ENCODE peak calls at places on chromosomes 5 and 9, in six cellular contexts. One of them, this sample, is unnamed.

GRCh38 chr9:71036501-71036900 is 84.9 kb downstream of the TRPM3 start:
- DNase-seq in osteocyte: no peak
- DNase-seq in astrocyte of the spinal cord: peak; percentile 58
- DNase-seq in prostate gland: no peak
- DNase-seq in breast epithelium: no peak
- DNase-seq in lower lobe of right lung: no peak
- DNase-seq in this sample: no peak

GRCh38 chr9:121604242-121604641 is 47.2 kb upstream of the DAB2IP start:
- DNase-seq in astrocyte of the spinal cord: no peak
- DNase-seq in prostate gland: no peak
- DNase-seq in breast epithelium: no peak
- DNase-seq in osteocyte: no peak
- DNase-seq in lower lobe of right lung: peak; percentile 56
- DNase-seq in this sample: peak; percentile 70

GRCh38 chr5:155004138-155004744 is 9.3 kb upstream of the KIF4B start:
- DNase-seq in astrocyte of the spinal cord: no peak
- DNase-seq in breast epithelium: no peak
- DNase-seq in lower lobe of right lung: no peak
- DNase-seq in osteocyte: no peak
- DNase-seq in prostate gland: no peak
- DNase-seq in this sample: no peak

GRCh38 chr5:169805527-169805934 is 168.5 kb downstream of the DOCK2 start:
- DNase-seq in osteocyte: no peak
- DNase-seq in breast epithelium: no peak
- DNase-seq in astrocyte of the spinal cord: no peak
- DNase-seq in lower lobe of right lung: no peak
- DNase-seq in prostate gland: no peak
- DNase-seq in this sample: no peak

GRCh38 chr9:18346761-18347160 is 127.2 kb upstream of the ADAMTSL1 start:
- DNase-seq in osteocyte: no peak
- DNase-seq in breast epithelium: no peak
- DNase-seq in astrocyte of the spinal cord: no peak
- DNase-seq in prostate gland: no peak
- DNase-seq in lower lobe of right lung: no peak
- DNase-seq in this sample: no peak

GRCh38 chr9:127225747-127226646 is 38.6 kb upstream of the GARNL3 start:
- DNase-seq in breast epithelium: no peak
- DNase-seq in astrocyte of the spinal cord: no peak
- DNase-seq in prostate gland: no peak
- DNase-seq in osteocyte: no peak
- DNase-seq in lower lobe of right lung: no peak
- DNase-seq in this sample: no peak

GRCh38 chr9:122213589-122214413 is 15.0 kb downstream of the LHX6 start:
- DNase-seq in breast epithelium: no peak
- DNase-seq in astrocyte of the spinal cord: no peak
- DNase-seq in prostate gland: no peak
- DNase-seq in osteocyte: no peak
- DNase-seq in lower lobe of right lung: no peak
- DNase-seq in this sample: no peak

GRCh38 chr9:127154390-127155191 is 32.2 kb upstream of the ANGPTL2 start:
- DNase-seq in lower lobe of right lung: peak; percentile 75
- DNase-seq in prostate gland: no peak
- DNase-seq in breast epithelium: no peak
- DNase-seq in astrocyte of the spinal cord: peak; percentile 95
- DNase-seq in osteocyte: peak; percentile 70
- DNase-seq in this sample: no peak

GRCh38 chr5:172377856-172378255 is 76.5 kb downstream of the SH3PXD2B start:
- DNase-seq in breast epithelium: no peak
- DNase-seq in astrocyte of the spinal cord: no peak
- DNase-seq in prostate gland: no peak
- DNase-seq in osteocyte: no peak
- DNase-seq in lower lobe of right lung: no peak
- DNase-seq in this sample: no peak

GRCh38 chr5:178306430-178307225 is 74.0 kb upstream of the PHYKPL start:
- DNase-seq in breast epithelium: peak; percentile 34
- DNase-seq in astrocyte of the spinal cord: no peak
- DNase-seq in prostate gland: no peak
- DNase-seq in osteocyte: no peak
- DNase-seq in lower lobe of right lung: peak; percentile 28
- DNase-seq in this sample: peak; percentile 40

GRCh38 chr5:120630550-120630949 is 166.4 kb downstream of the PRR16 start:
- DNase-seq in lower lobe of right lung: no peak
- DNase-seq in osteocyte: no peak
- DNase-seq in breast epithelium: no peak
- DNase-seq in prostate gland: no peak
- DNase-seq in astrocyte of the spinal cord: no peak
- DNase-seq in this sample: no peak

GRCh38 chr9:6945871-6946270 is 188.1 kb downstream of the KDM4C start:
- DNase-seq in osteocyte: no peak
- DNase-seq in breast epithelium: no peak
- DNase-seq in lower lobe of right lung: no peak
- DNase-seq in astrocyte of the spinal cord: no peak
- DNase-seq in prostate gland: no peak
- DNase-seq in this sample: no peak

GRCh38 chr5:61809651-61810050 is 477.6 kb downstream of the ZSWIM6 start:
- DNase-seq in osteocyte: no peak
- DNase-seq in breast epithelium: peak; percentile 56
- DNase-seq in prostate gland: peak; percentile 81
- DNase-seq in lower lobe of right lung: no peak
- DNase-seq in astrocyte of the spinal cord: no peak
- DNase-seq in this sample: no peak

GRCh38 chr5:76582252-76583162 is 40.7 kb downstream of the F2RL2 start:
- DNase-seq in osteocyte: no peak
- DNase-seq in breast epithelium: no peak
- DNase-seq in lower lobe of right lung: no peak
- DNase-seq in astrocyte of the spinal cord: peak; percentile 48
- DNase-seq in prostate gland: no peak
- DNase-seq in this sample: peak; percentile 69

GRCh38 chr5:144328980-144329379 is 158.3 kb downstream of the KCTD16 start:
- DNase-seq in osteocyte: no peak
- DNase-seq in astrocyte of the spinal cord: no peak
- DNase-seq in lower lobe of right lung: no peak
- DNase-seq in prostate gland: peak; percentile 60
- DNase-seq in breast epithelium: no peak
- DNase-seq in this sample: no peak

GRCh38 chr5:170863646-170864045 is 1.8 kb downstream of the RANBP17 start:
- DNase-seq in osteocyte: no peak
- DNase-seq in astrocyte of the spinal cord: peak; percentile 82
- DNase-seq in lower lobe of right lung: no peak
- DNase-seq in prostate gland: no peak
- DNase-seq in breast epithelium: no peak
- DNase-seq in this sample: no peak

GRCh38 chr5:170861295-170861854 is 443 bp upstream of the RANBP17 start:
- DNase-seq in breast epithelium: no peak
- DNase-seq in osteocyte: no peak
- DNase-seq in astrocyte of the spinal cord: no peak
- DNase-seq in lower lobe of right lung: no peak
- DNase-seq in prostate gland: no peak
- DNase-seq in this sample: no peak

GRCh38 chr5:170860818-170861217 is 1.0 kb upstream of the RANBP17 start:
- DNase-seq in prostate gland: no peak
- DNase-seq in osteocyte: no peak
- DNase-seq in lower lobe of right lung: no peak
- DNase-seq in breast epithelium: no peak
- DNase-seq in astrocyte of the spinal cord: peak; percentile 3
- DNase-seq in this sample: no peak

GRCh38 chr5:170860415-170860814 is 1.4 kb upstream of the RANBP17 start:
- DNase-seq in lower lobe of right lung: no peak
- DNase-seq in prostate gland: no peak
- DNase-seq in astrocyte of the spinal cord: no peak
- DNase-seq in breast epithelium: no peak
- DNase-seq in osteocyte: no peak
- DNase-seq in this sample: no peak

DNA sequence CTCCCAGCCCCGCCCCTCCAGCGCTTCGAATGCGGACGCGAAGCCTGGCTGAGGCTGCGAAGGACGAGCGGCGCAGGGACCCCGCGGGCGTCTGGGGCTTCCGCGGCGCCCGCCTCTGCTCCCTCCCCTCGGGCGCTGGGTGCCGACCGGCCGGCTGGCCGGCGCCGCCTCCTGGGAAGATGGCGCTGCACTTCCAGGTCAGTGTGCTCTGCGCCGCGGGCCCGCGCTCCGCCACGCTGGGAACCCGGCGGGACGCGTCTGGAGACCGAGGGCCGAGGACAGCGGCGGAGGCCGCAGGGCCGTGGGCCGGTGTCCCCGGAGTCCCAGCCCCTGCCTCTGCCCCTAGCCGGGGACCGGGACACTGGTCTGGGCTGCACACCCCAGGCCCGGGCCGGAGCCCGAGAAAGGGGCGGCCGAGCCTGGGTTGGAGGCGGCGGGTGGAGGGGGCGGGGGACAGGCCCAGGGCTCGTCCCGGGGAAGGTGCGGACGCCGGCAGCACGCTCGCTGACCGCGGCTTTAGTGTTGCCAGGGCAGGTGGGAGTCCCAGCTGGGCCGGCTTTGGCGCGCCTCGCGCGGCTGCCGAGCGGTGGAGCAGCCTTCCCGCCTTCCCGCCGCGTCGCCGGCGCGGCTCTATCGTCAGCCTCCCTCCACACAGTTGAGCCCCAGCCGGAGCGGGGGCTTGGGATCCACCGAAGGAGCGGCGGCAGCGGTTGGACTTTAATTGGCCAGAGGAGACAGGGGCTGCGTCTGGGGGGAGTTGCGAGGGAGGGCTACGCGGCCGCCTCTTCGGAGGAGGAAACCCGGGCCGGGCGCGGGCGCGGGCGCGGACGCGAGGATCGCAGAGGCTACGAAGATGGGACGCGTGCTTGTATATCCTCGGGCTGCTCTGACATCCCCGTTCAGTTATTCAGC is at the start of gene RANBP17:
- DNase-seq in osteocyte: peak; percentile 92
- DNase-seq in prostate gland: peak; percentile 6
- DNase-seq in breast epithelium: no peak
- DNase-seq in astrocyte of the spinal cord: peak; percentile 79
- DNase-seq in lower lobe of right lung: peak; percentile 76
- DNase-seq in this sample: no peak
- TF ChIP-seq CTCF in osteocyte: peak; percentile 28
- TF ChIP-seq CTCF in prostate gland: no peak
- TF ChIP-seq CTCF in breast epithelium: no peak
- TF ChIP-seq CTCF in astrocyte of the spinal cord: no peak
- TF ChIP-seq CTCF in lower lobe of right lung: no peak
- TF ChIP-seq CTCF in this sample: no peak

GRCh38 chr9:35755071-35755470 is 995 bp upstream of the MSMP start:
- DNase-seq in breast epithelium: no peak
- DNase-seq in prostate gland: no peak
- DNase-seq in lower lobe of right lung: no peak
- DNase-seq in osteocyte: no peak
- DNase-seq in astrocyte of the spinal cord: no peak
- DNase-seq in this sample: no peak

GRCh38 chr9:35758475-35759050 is 4.5 kb upstream of the MSMP start:
- DNase-seq in osteocyte: no peak
- DNase-seq in prostate gland: no peak
- DNase-seq in lower lobe of right lung: no peak
- DNase-seq in breast epithelium: no peak
- DNase-seq in astrocyte of the spinal cord: no peak
- DNase-seq in this sample: no peak

GRCh38 chr9:35756275-35756742 is 2.2 kb upstream of the MSMP start:
- DNase-seq in astrocyte of the spinal cord: no peak
- DNase-seq in breast epithelium: no peak
- DNase-seq in prostate gland: peak; percentile 50
- DNase-seq in lower lobe of right lung: peak; percentile 83
- DNase-seq in osteocyte: no peak
- DNase-seq in this sample: no peak

GRCh38 chr9:35757527-35758275 is 3.6 kb upstream of the MSMP start:
- DNase-seq in osteocyte: no peak
- DNase-seq in breast epithelium: peak; percentile 57
- DNase-seq in prostate gland: peak; percentile 24
- DNase-seq in lower lobe of right lung: peak; percentile 56
- DNase-seq in astrocyte of the spinal cord: no peak
- DNase-seq in this sample: no peak

GRCh38 chr9:35756743-35757526 is 2.9 kb upstream of the MSMP start:
- DNase-seq in astrocyte of the spinal cord: peak; percentile 29
- DNase-seq in breast epithelium: peak; percentile 66
- DNase-seq in osteocyte: no peak
- DNase-seq in lower lobe of right lung: peak; percentile 84
- DNase-seq in prostate gland: peak; percentile 44
- DNase-seq in this sample: no peak
- TF ChIP-seq CTCF in astrocyte of the spinal cord: no peak
- TF ChIP-seq CTCF in breast epithelium: peak; percentile 79
- TF ChIP-seq CTCF in osteocyte: no peak
- TF ChIP-seq CTCF in lower lobe of right lung: peak; percentile 26
- TF ChIP-seq CTCF in prostate gland: no peak
- TF ChIP-seq CTCF in this sample: peak; percentile 55

DNA sequence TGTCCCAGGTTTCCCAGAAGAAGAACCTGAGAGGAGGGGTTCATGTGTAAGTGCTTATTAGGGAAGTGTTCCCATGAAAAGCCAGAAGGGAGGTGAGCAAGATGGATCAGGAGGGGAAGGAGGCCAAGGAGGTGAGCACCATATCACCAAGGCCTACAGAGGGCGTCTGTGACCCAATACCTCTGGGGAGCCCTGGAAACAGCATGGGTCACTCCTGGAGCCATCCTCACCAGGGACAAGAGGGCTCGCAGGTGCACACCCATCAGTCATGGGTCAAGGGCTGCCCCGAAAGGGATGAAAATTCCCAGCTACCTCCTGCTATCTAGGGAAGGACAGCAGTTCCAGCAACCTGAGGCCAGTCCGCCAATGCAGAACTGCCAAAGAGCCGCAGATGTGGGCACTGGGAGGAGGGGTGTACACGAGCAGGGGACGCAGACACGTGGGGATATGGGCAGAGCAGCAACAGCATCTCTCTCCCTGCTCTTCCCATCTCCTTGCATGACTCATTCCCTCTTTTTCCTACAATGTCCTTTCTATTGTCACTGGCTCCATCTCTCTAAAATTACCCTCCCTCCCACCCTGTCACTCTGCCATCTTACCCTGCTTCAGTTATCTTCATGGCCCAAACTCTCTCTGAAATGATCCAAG is 167.6 kb upstream of the FSTL4 start:
- DNase-seq in breast epithelium: no peak
- DNase-seq in lower lobe of right lung: no peak
- DNase-seq in prostate gland: no peak
- DNase-seq in osteocyte: peak; percentile 76
- DNase-seq in astrocyte of the spinal cord: no peak
- DNase-seq in this sample: no peak
- TF ChIP-seq CTCF in breast epithelium: no peak
- TF ChIP-seq CTCF in lower lobe of right lung: no peak
- TF ChIP-seq CTCF in prostate gland: no peak
- TF ChIP-seq CTCF in osteocyte: no peak
- TF ChIP-seq CTCF in astrocyte of the spinal cord: no peak
- TF ChIP-seq CTCF in this sample: no peak

GRCh38 chr5:98994636-98995035 is 65.8 kb upstream of the CHD1 start:
- DNase-seq in lower lobe of right lung: no peak
- DNase-seq in osteocyte: no peak
- DNase-seq in breast epithelium: no peak
- DNase-seq in prostate gland: no peak
- DNase-seq in astrocyte of the spinal cord: no peak
- DNase-seq in this sample: no peak

GRCh38 chr5:98992552-98992951 is 63.7 kb upstream of the CHD1 start:
- DNase-seq in prostate gland: no peak
- DNase-seq in breast epithelium: no peak
- DNase-seq in osteocyte: no peak
- DNase-seq in astrocyte of the spinal cord: no peak
- DNase-seq in lower lobe of right lung: no peak
- DNase-seq in this sample: no peak

GRCh38 chr5:98989723-98990122 is 60.9 kb upstream of the CHD1 start:
- DNase-seq in astrocyte of the spinal cord: no peak
- DNase-seq in prostate gland: no peak
- DNase-seq in lower lobe of right lung: no peak
- DNase-seq in breast epithelium: no peak
- DNase-seq in osteocyte: no peak
- DNase-seq in this sample: peak; percentile 65

GRCh38 chr5:98997000-98997399 is 68.2 kb upstream of the CHD1 start:
- DNase-seq in astrocyte of the spinal cord: peak; percentile 58
- DNase-seq in lower lobe of right lung: no peak
- DNase-seq in breast epithelium: no peak
- DNase-seq in osteocyte: no peak
- DNase-seq in prostate gland: no peak
- DNase-seq in this sample: no peak

GRCh38 chr5:98993512-98993911 is 64.7 kb upstream of the CHD1 start:
- DNase-seq in breast epithelium: no peak
- DNase-seq in prostate gland: no peak
- DNase-seq in lower lobe of right lung: no peak
- DNase-seq in osteocyte: no peak
- DNase-seq in astrocyte of the spinal cord: no peak
- DNase-seq in this sample: no peak
- TF ChIP-seq CTCF in breast epithelium: no peak
- TF ChIP-seq CTCF in prostate gland: no peak
- TF ChIP-seq CTCF in lower lobe of right lung: no peak
- TF ChIP-seq CTCF in osteocyte: no peak
- TF ChIP-seq CTCF in astrocyte of the spinal cord: no peak
- TF ChIP-seq CTCF in this sample: no peak

This sample was measured in CD14-positive monocyte.